ENCODE peak calls at places on chromosome 14, in eight cellular contexts. A is A549, J is K562, Y is OCI-LY7, Q is GM12878, F is PC-3, V is IMR-90, D is tibial nerve. L is an unnamed sample.

GRCh38 chr14:54901380-54902142 is 1.1 kb downstream of the GCH1 start:
- DNase-seq in A (peak; percentile 14), J (no peak), Y (peak; percentile 13), Q (no peak), F (peak; percentile 58), V (no peak), D (no peak), L (no peak)

GRCh38 chr14:23321572-23322547 is 603 bp downstream of the PABPN1 start:
- DNase-seq in A (peak; percentile 44), J (peak; percentile 81), Y (peak; percentile 51), Q (no peak), F (peak; percentile 44), V (peak; percentile 54), D (no peak), L (no peak)

GRCh38 chr14:62743569-62743968 is 301.7 kb downstream of the KCNH5 start:
- DNase-seq in A (no peak), J (no peak), Y (no peak), Q (no peak), F (no peak), V (no peak), D (no peak), L (no peak)

GRCh38 chr14:20622816-20623291 is 18.6 kb downstream of the OR6S1 start:
- DNase-seq in A (no peak), J (no peak), Y (no peak), Q (no peak), F (no peak), V (no peak), D (no peak), L (no peak)

GRCh38 chr14:90579088-90579487 is 182.3 kb downstream of the CALM1 start:
- DNase-seq in A (no peak), J (no peak), Y (no peak), Q (no peak), F (no peak), V (no peak), D (no peak), L (no peak)

GRCh38 chr14:105168496-105168978 is at the start of gene JAG2:
- DNase-seq in A (peak; percentile 79), J (no peak), Y (peak; percentile 64), Q (no peak), F (peak; percentile 61), V (no peak), D (no peak), L (peak; percentile 38)

GRCh38 chr14:76349993-76350392 is 25.9 kb upstream of the ESRRB start:
- DNase-seq in A (no peak), J (no peak), Y (no peak), Q (no peak), F (no peak), V (no peak), D (no peak), L (no peak)

GRCh38 chr14:24067133-24068082 is 4.0 kb upstream of the CPNE6 start:
- DNase-seq in A (no peak), J (no peak), Y (no peak), Q (no peak), F (no peak), V (no peak), D (no peak), L (no peak)

GRCh38 chr14:90521930-90522483 is 125.2 kb downstream of the CALM1 start:
- DNase-seq in A (no peak), J (no peak), Y (no peak), Q (no peak), F (no peak), V (no peak), D (no peak), L (no peak)

GRCh38 chr14:33564774-33565630 is 385.9 kb downstream of the EGLN3 start:
- DNase-seq in A (no peak), J (no peak), Y (no peak), Q (peak; percentile 57), F (peak; percentile 82), V (peak; percentile 10), D (no peak), L (no peak)
- H3K27ac ChIP-seq in A (no peak overlapping the region), J (no peak overlapping the region), Y (no peak overlapping the region), Q (no peak overlapping the region), F (no peak overlapping the region), V (no peak overlapping the region), D (no peak overlapping the region), L (no peak overlapping the region)

GRCh38 chr14:57389646-57390036 is 745 bp upstream of the NAA30 start:
- DNase-seq in A (no peak), J (no peak), Y (peak; percentile 56), Q (peak; percentile 13), F (no peak), V (no peak), D (no peak), L (no peak)

GRCh38 chr14:57388072-57388471 is 2.3 kb upstream of the NAA30 start:
- DNase-seq in A (no peak), J (no peak), Y (no peak), Q (no peak), F (no peak), V (no peak), D (no peak), L (no peak)

GRCh38 chr14:57391609-57392195 is 1.3 kb downstream of the NAA30 start:
- DNase-seq in A (no peak), J (no peak), Y (peak; percentile 11), Q (no peak), F (peak; percentile 53), V (peak; percentile 8), D (no peak), L (no peak)

GRCh38 chr14:57390806-57391562 is 598 bp downstream of the NAA30 start:
- DNase-seq in A (peak; percentile 48), J (peak; percentile 12), Y (peak; percentile 52), Q (no peak), F (peak; percentile 61), V (peak; percentile 14), D (no peak), L (peak; percentile 48)

DNA sequence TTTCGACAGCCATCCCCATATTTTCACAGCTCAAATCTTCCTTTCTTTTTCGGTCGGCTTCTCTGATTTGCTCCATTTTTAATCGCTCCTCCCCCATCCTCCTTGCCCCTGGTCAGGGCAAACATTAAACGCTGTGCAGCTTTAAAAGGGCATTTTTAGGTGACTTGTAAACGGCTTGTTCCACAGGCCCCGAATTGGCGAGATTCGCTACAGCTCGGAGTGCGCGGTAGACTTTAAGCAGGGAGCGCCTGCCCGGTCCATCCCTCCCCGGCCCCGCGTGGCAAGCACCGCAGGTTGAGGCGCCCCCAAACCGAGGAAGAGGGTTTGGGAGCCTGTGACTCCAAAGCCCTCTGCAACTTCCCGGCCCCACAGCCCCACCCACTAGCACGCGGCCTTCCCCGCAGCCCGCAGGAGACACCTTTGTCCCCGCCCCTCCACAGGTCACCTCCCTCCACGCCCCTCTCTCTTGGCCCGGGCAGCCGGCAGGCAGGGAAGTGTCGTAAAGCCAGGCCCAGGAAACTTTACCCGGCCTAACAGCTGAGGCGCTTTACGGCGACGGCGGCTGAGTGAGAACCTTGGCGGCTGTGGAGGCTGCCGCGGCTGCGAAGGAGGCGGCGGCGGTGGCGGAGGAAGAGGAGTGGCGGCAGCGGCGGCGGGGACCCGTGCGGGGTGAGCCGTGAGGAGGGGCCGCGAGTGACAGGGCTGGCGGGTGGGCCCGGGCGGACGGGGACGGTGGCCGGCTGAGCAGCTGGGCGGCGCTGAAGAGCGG is at the start of gene NAA30:
- DNase-seq in A (peak; percentile 96), J (peak; percentile 90), Y (peak; percentile 96), Q (peak; percentile 81), F (peak; percentile 100), V (peak; percentile 92), D (peak; percentile 77), L (peak; percentile 97)
- TF ChIP-seq CTCF in A (no peak), J (no peak), Y (no peak), Q (no peak), F (no peak), V (no peak), D (no peak), L (no peak)

GRCh38 chr14:99748529-99748928 is 44.7 kb upstream of the EML1 start:
- DNase-seq in A (no peak), J (no peak), Y (no peak), Q (no peak), F (no peak), V (no peak), D (no peak), L (no peak)
- H3K27ac ChIP-seq in A (no peak overlapping the region), J (no peak overlapping the region), Y (no peak overlapping the region), Q (no peak overlapping the region), F (no peak overlapping the region), V (no peak overlapping the region), D (no peak overlapping the region), L (no peak overlapping the region)

DNA sequence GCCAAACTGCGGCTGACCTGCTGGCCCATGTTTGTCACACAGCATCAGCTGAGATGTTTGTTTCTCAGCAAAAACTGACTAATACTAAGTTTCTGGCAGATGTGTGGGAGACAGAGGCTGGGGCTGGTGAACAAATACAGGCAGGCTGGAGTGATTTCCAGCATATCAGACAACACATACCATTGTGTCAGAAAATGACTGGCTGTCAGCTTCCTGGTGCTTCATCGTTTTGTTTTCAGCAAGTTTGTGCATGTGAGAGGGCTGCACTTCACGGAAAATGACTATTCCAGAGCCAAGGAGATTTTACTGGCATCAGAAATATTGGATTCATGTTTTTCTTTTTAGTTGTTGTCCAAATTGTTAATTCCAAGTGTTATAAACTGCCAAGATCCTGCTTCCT is 145.8 kb downstream of the GALC start:
- DNase-seq in A (no peak), J (no peak), Y (no peak), Q (no peak), F (no peak), V (no peak), D (no peak), L (no peak)
- TF ChIP-seq CTCF in A (no peak), J (no peak), Y (no peak), Q (no peak), F (no peak), V (no peak), D (no peak), L (no peak)

GRCh38 chr14:71711131-71711530 is 221.1 kb upstream of the RGS6 start:
- DNase-seq in A (no peak), J (no peak), Y (no peak), Q (no peak), F (no peak), V (no peak), D (no peak), L (no peak)
- H3K27ac ChIP-seq in A (no peak overlapping the region), J (no peak overlapping the region), Y (no peak overlapping the region), Q (no peak overlapping the region), F (no peak overlapping the region), V (peak overlapping the region; percentile 94), D (peak overlapping the region; percentile 59), L (no peak overlapping the region)

GRCh38 chr14:104001003-104001402 is 58.7 kb upstream of the RD3L start:
- DNase-seq in A (peak; percentile 14), J (peak; percentile 13), Y (peak; percentile 31), Q (no peak), F (peak; percentile 31), V (no peak), D (no peak), L (no peak)
- TF ChIP-seq CTCF in A (no peak), J (peak; percentile 72), Y (peak; percentile 69), Q (peak; percentile 28), F (peak; percentile 62), V (peak; percentile 3), D (no peak), L (no peak)